ENCODE peak calls at places on chromosomes 6 and 20, in ten cellular contexts. P is type B pancreatic cell, N is HFF-Myc, U is HCT116, L is foreskin fibroblast, B is nephron progenitor cell, K is GM10248, W is fibroblast of villous mesenchyme, V is right atrium auricular region, T is astrocyte of the spinal cord. A is an unnamed sample.

GRCh38 chr6:34792605-34793500 is 970 bp downstream of the BLTP3A start:
- DNase-seq in P (no peak), N (no peak), U (no peak), L (peak; percentile 79), B (peak; percentile 23), K (peak; percentile 45), W (peak; percentile 82), V (peak; percentile 65), T (peak; percentile 32), A (peak; percentile 34)

GRCh38 chr20:26167499-26167898 is 470.8 kb upstream of the ZNF337 start:
- DNase-seq in P (no peak), N (no peak), U (no peak), L (peak; percentile 27), B (no peak), K (no peak), W (no peak), V (no peak), T (peak; percentile 47), A (no peak)

GRCh38 chr6:7615611-7616383 is 25.8 kb downstream of the SNRNP48 start:
- DNase-seq in P (no peak), N (peak; percentile 30), U (peak; percentile 48), L (peak; percentile 78), B (peak; percentile 30), K (peak; percentile 56), W (peak; percentile 68), V (no peak), T (peak; percentile 65), A (no peak)

GRCh38 chr20:21022925-21023324 is 83.2 kb downstream of the LINC00237 start:
- DNase-seq in P (no peak), N (no peak), U (no peak), L (no peak), B (no peak), K (no peak), W (no peak), V (no peak), T (no peak), A (no peak)

GRCh38 chr20:44295995-44296394 is 15.0 kb downstream of the FITM2 start:
- DNase-seq in P (no peak), N (no peak), U (no peak), L (no peak), B (no peak), K (no peak), W (no peak), V (no peak), T (no peak), A (peak; percentile 47)

GRCh38 chr20:7959484-7959883 is 19.2 kb upstream of the HAO1 start:
- DNase-seq in P (no peak), N (no peak), U (no peak), L (no peak), B (no peak), K (no peak), W (no peak), V (no peak), T (no peak), A (no peak)

GRCh38 chr6:110884321-110884720 is 9.7 kb downstream of the AMD1 start:
- DNase-seq in P (no peak), N (no peak), U (no peak), L (no peak), B (no peak), K (no peak), W (no peak), V (no peak), T (no peak), A (no peak)

GRCh38 chr6:7058250-7058923 is 49.4 kb upstream of the RREB1 start:
- DNase-seq in P (no peak), N (peak; percentile 85), U (peak; percentile 97), L (peak; percentile 93), B (no peak), K (no peak), W (peak; percentile 92), V (no peak), T (peak; percentile 96), A (no peak)

GRCh38 chr6:7909323-7910276 is 988 bp downstream of the TXNDC5 start:
- DNase-seq in P (no peak), N (no peak), U (no peak), L (peak; percentile 84), B (peak; percentile 74), K (peak; percentile 63), W (peak; percentile 53), V (no peak), T (peak; percentile 30), A (peak; percentile 71)

GRCh38 chr6:105603779-105604592 is 201.1 kb upstream of the PREP start:
- DNase-seq in P (no peak), N (no peak), U (no peak), L (peak; percentile 64), B (no peak), K (no peak), W (peak; percentile 98), V (no peak), T (peak; percentile 52), A (no peak)

GRCh38 chr20:21159658-21160380 is 33.9 kb downstream of the KIZ start:
- DNase-seq in P (no peak), N (no peak), U (no peak), L (no peak), B (no peak), K (no peak), W (peak; percentile 90), V (no peak), T (no peak), A (no peak)

GRCh38 chr6:2477723-2478122 is 232.3 kb upstream of the GMDS start:
- DNase-seq in P (no peak), N (no peak), U (no peak), L (no peak), B (no peak), K (no peak), W (no peak), V (no peak), T (no peak), A (no peak)

GRCh38 chr6:166438211-166438861 is 55.6 kb upstream of the MPC1 start:
- DNase-seq in P (no peak), N (no peak), U (no peak), L (peak; percentile 63), B (no peak), K (no peak), W (no peak), V (no peak), T (no peak), A (no peak)

GRCh38 chr6:132764370-132764769 is 6.7 kb upstream of the VNN2 start:
- DNase-seq in P (no peak), N (no peak), U (no peak), L (peak; percentile 93), B (peak; percentile 18), K (no peak), W (peak; percentile 16), V (no peak), T (peak; percentile 80), A (no peak)

GRCh38 chr6:43817192-43817591 is 47.2 kb downstream of the VEGFA start:
- DNase-seq in P (no peak), N (no peak), U (peak; percentile 37), L (peak; percentile 37), B (no peak), K (peak; percentile 45), W (peak; percentile 56), V (no peak), T (no peak), A (no peak)

GRCh38 chr6:88165877-88166492 is at the start of gene CNR1:
- DNase-seq in P (peak; percentile 73), N (no peak), U (no peak), L (peak; percentile 60), B (peak; percentile 75), K (no peak), W (peak; percentile 16), V (no peak), T (no peak), A (peak; percentile 83)

GRCh38 chr6:42564496-42564890 is 664 bp downstream of the UBR2 start:
- DNase-seq in P (no peak), N (no peak), U (no peak), L (no peak), B (no peak), K (no peak), W (peak; percentile 67), V (no peak), T (no peak), A (no peak)

GRCh38 chr6:105326216-105326615 is 76.7 kb downstream of the PREP start:
- DNase-seq in P (no peak), N (peak; percentile 73), U (peak; percentile 56), L (peak; percentile 84), B (no peak), K (no peak), W (peak; percentile 55), V (no peak), T (peak; percentile 75), A (no peak)

GRCh38 chr20:9214676-9215075 is 145.8 kb downstream of the PLCB4 start:
- DNase-seq in P (no peak), N (no peak), U (no peak), L (peak; percentile 80), B (no peak), K (no peak), W (peak; percentile 95), V (no peak), T (peak; percentile 67), A (no peak)

GRCh38 chr6:5078121-5078695 is 6.9 kb upstream of the PPP1R3G start:
- DNase-seq in P (no peak), N (no peak), U (peak; percentile 34), L (peak; percentile 31), B (no peak), K (peak; percentile 47), W (peak; percentile 16), V (no peak), T (no peak), A (no peak)
- TF ChIP-seq CTCF in P (no peak), N (no peak), U (peak; percentile 40), L (peak; percentile 8), B (no peak), K (peak; percentile 42), W (no peak), V (no peak), T (peak; percentile 5), A (no peak)

GRCh38 chr6:152948150-152948768 is 34.6 kb downstream of the FBXO5 start:
- DNase-seq in P (no peak), N (peak; percentile 22), U (peak; percentile 49), L (peak; percentile 70), B (no peak), K (peak; percentile 32), W (peak; percentile 61), V (no peak), T (peak; percentile 56), A (no peak)
- TF ChIP-seq CTCF in P (peak; percentile 83), N (peak; percentile 43), U (peak; percentile 77), L (peak; percentile 60), B (peak; percentile 60), K (peak; percentile 52), W (peak; percentile 72), V (peak; percentile 58), T (peak; percentile 62), A (peak; percentile 76)

GRCh38 chr6:31738048-31738979 is 1.5 kb upstream of the MSH5 start:
- DNase-seq in P (no peak), N (peak; percentile 78), U (no peak), L (peak; percentile 88), B (no peak), K (peak; percentile 77), W (peak; percentile 84), V (peak; percentile 68), T (peak; percentile 91), A (no peak)
- TF ChIP-seq CTCF in P (peak; percentile 37), N (peak; percentile 30), U (peak; percentile 38), L (peak; percentile 39), B (no peak), K (peak; percentile 23), W (peak; percentile 33), V (no peak), T (peak; percentile 33), A (no peak)

DNA sequence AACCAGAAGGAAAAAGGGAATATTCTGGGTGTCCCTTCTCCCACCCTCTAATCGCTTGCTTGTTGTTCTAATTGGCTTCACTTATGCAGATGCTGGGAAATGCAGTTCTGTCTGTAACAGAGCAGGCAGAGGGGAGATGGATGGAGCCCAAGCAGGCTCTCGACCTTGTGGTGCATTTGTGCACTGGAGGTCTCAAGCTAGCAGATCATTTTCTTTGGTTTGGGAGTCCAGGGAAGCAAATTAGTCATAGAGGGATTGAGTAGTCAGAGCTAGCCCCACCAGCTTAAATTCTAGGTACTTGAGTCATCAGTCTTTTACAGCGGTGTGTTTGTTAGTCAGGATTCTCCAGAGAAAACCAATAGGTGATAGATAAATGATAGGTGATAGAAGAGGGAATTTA is 234.7 kb upstream of the ECI2 start:
- DNase-seq in P (no peak), N (no peak), U (peak; percentile 13), L (peak; percentile 91), B (no peak), K (no peak), W (peak; percentile 86), V (no peak), T (peak; percentile 94), A (no peak)
- TF ChIP-seq CTCF in P (no peak), N (no peak), U (no peak), L (no peak), B (no peak), K (no peak), W (no peak), V (no peak), T (no peak), A (no peak)

A was measured in glutamatergic neuron.